ENCODE peak calls at places on chromosomes 11 and 22, in six cellular contexts. One of them, this sample, is unnamed.

GRCh38 chr11:76048763-76049162 is 157.5 kb downstream of the WNT11 start:
- DNase-seq in hepatocyte: peak
- DNase-seq in lower lobe of right lung: no peak
- DNase-seq in IMR-90: no peak
- DNase-seq in lower leg skin: no peak
- DNase-seq in thyroid gland: peak
- DNase-seq in this sample: no peak

GRCh38 chr11:133343951-133344350 is 188.3 kb downstream of the OPCML start:
- DNase-seq in lower lobe of right lung: no peak
- DNase-seq in thyroid gland: no peak
- DNase-seq in IMR-90: no peak
- DNase-seq in lower leg skin: no peak
- DNase-seq in hepatocyte: no peak
- DNase-seq in this sample: no peak

GRCh38 chr11:67648140-67648795 is 2.3 kb downstream of the ACY3 start:
- DNase-seq in thyroid gland: no peak
- DNase-seq in IMR-90: no peak
- DNase-seq in lower leg skin: no peak
- DNase-seq in lower lobe of right lung: no peak
- DNase-seq in hepatocyte: peak
- DNase-seq in this sample: no peak

GRCh38 chr11:18171377-18172000 is 1.1 kb upstream of the MRGPRX4 start:
- DNase-seq in lower lobe of right lung: no peak
- DNase-seq in hepatocyte: peak
- DNase-seq in lower leg skin: no peak
- DNase-seq in IMR-90: no peak
- DNase-seq in thyroid gland: peak
- DNase-seq in this sample: peak

GRCh38 chr22:26658671-26659478 is 1.5 kb downstream of the MIAT start:
- DNase-seq in IMR-90: peak
- DNase-seq in hepatocyte: peak
- DNase-seq in thyroid gland: peak
- DNase-seq in lower lobe of right lung: no peak
- DNase-seq in lower leg skin: peak
- DNase-seq in this sample: peak

GRCh38 chr11:43376065-43376464 is 17.3 kb downstream of the TTC17 start:
- DNase-seq in lower leg skin: no peak
- DNase-seq in hepatocyte: no peak
- DNase-seq in IMR-90: no peak
- DNase-seq in thyroid gland: no peak
- DNase-seq in lower lobe of right lung: no peak
- DNase-seq in this sample: no peak

GRCh38 chr22:45149671-45150070 is 14.1 kb upstream of the NUP50 start:
- DNase-seq in hepatocyte: no peak
- DNase-seq in IMR-90: peak
- DNase-seq in lower leg skin: no peak
- DNase-seq in lower lobe of right lung: no peak
- DNase-seq in thyroid gland: no peak
- DNase-seq in this sample: no peak

GRCh38 chr11:62147545-62147944 is 23.7 kb downstream of the INCENP start:
- DNase-seq in hepatocyte: no peak
- DNase-seq in lower leg skin: no peak
- DNase-seq in IMR-90: no peak
- DNase-seq in lower lobe of right lung: peak
- DNase-seq in thyroid gland: no peak
- DNase-seq in this sample: no peak

GRCh38 chr11:6911378-6911777 is 9.4 kb upstream of the OR2D3 start:
- DNase-seq in lower lobe of right lung: no peak
- DNase-seq in hepatocyte: no peak
- DNase-seq in lower leg skin: no peak
- DNase-seq in thyroid gland: no peak
- DNase-seq in IMR-90: no peak
- DNase-seq in this sample: no peak

GRCh38 chr11:95877288-95877687 is 46.6 kb downstream of the MTMR2 start:
- DNase-seq in IMR-90: peak
- DNase-seq in lower lobe of right lung: no peak
- DNase-seq in lower leg skin: no peak
- DNase-seq in thyroid gland: no peak
- DNase-seq in hepatocyte: no peak
- DNase-seq in this sample: no peak

GRCh38 chr11:85827768-85828639 is 17.1 kb upstream of the SYTL2 start:
- DNase-seq in lower leg skin: no peak
- DNase-seq in IMR-90: peak
- DNase-seq in thyroid gland: no peak
- DNase-seq in lower lobe of right lung: no peak
- DNase-seq in hepatocyte: peak
- DNase-seq in this sample: no peak

GRCh38 chr11:102179366-102179765 is 69.1 kb downstream of the YAP1 start:
- DNase-seq in lower leg skin: no peak
- DNase-seq in thyroid gland: no peak
- DNase-seq in lower lobe of right lung: no peak
- DNase-seq in hepatocyte: no peak
- DNase-seq in IMR-90: no peak
- DNase-seq in this sample: no peak

GRCh38 chr11:118001494-118001971 is 15.3 kb downstream of the IL10RA start:
- DNase-seq in lower lobe of right lung: no peak
- DNase-seq in IMR-90: no peak
- DNase-seq in lower leg skin: no peak
- DNase-seq in hepatocyte: no peak
- DNase-seq in thyroid gland: no peak
- DNase-seq in this sample: no peak

GRCh38 chr11:104090767-104091166 is 54.3 kb downstream of the DDI1 start:
- DNase-seq in IMR-90: no peak
- DNase-seq in lower leg skin: no peak
- DNase-seq in hepatocyte: no peak
- DNase-seq in thyroid gland: no peak
- DNase-seq in lower lobe of right lung: no peak
- DNase-seq in this sample: no peak

GRCh38 chr11:97703815-97704214 is 1314.0 kb downstream of the JRKL start:
- DNase-seq in lower lobe of right lung: no peak
- DNase-seq in lower leg skin: no peak
- DNase-seq in hepatocyte: peak
- DNase-seq in IMR-90: no peak
- DNase-seq in thyroid gland: no peak
- DNase-seq in this sample: no peak

GRCh38 chr22:37457093-37457893 is 28.9 kb downstream of the MFNG start:
- DNase-seq in hepatocyte: peak
- DNase-seq in thyroid gland: peak
- DNase-seq in lower lobe of right lung: peak
- DNase-seq in IMR-90: peak
- DNase-seq in lower leg skin: peak
- DNase-seq in this sample: peak

GRCh38 chr11:73184953-73185671 is 33.0 kb upstream of the P2RY2 start:
- DNase-seq in hepatocyte: peak
- DNase-seq in lower leg skin: peak
- DNase-seq in lower lobe of right lung: peak
- DNase-seq in thyroid gland: peak
- DNase-seq in IMR-90: peak
- DNase-seq in this sample: peak

GRCh38 chr11:121591405-121592033 is 138.8 kb upstream of the SORL1-AS1 start:
- DNase-seq in lower lobe of right lung: no peak
- DNase-seq in IMR-90: peak
- DNase-seq in hepatocyte: peak
- DNase-seq in lower leg skin: peak
- DNase-seq in thyroid gland: peak
- DNase-seq in this sample: peak

GRCh38 chr22:19723990-19724827 is 870 bp downstream of the GP1BB start:
- DNase-seq in thyroid gland: peak
- DNase-seq in lower leg skin: no peak
- DNase-seq in IMR-90: peak
- DNase-seq in lower lobe of right lung: no peak
- DNase-seq in hepatocyte: peak
- DNase-seq in this sample: peak

GRCh38 chr11:107468596-107468995 is 11.0 kb upstream of the CWF19L2 start:
- DNase-seq in lower lobe of right lung: no peak
- DNase-seq in thyroid gland: no peak
- DNase-seq in lower leg skin: no peak
- DNase-seq in IMR-90: peak
- DNase-seq in hepatocyte: peak
- DNase-seq in this sample: no peak

GRCh38 chr11:44927174-44927661 is 23.5 kb downstream of the TP53I11 start:
- DNase-seq in hepatocyte: peak
- DNase-seq in lower lobe of right lung: peak
- DNase-seq in IMR-90: peak
- DNase-seq in lower leg skin: peak
- DNase-seq in thyroid gland: peak
- DNase-seq in this sample: peak

GRCh38 chr22:24554316-24555159 is at the start of gene GUCD1:
- DNase-seq in thyroid gland: peak
- DNase-seq in lower lobe of right lung: peak
- DNase-seq in lower leg skin: peak
- DNase-seq in IMR-90: peak
- DNase-seq in hepatocyte: peak
- DNase-seq in this sample: peak

GRCh38 chr11:8080674-8081590 is at the start of gene TUB:
- DNase-seq in hepatocyte: peak
- DNase-seq in thyroid gland: peak
- DNase-seq in lower leg skin: no peak
- DNase-seq in lower lobe of right lung: no peak
- DNase-seq in IMR-90: no peak
- DNase-seq in this sample: peak

GRCh38 chr22:49619301-49619700 is 208.4 kb downstream of the BRD1 start:
- DNase-seq in hepatocyte: no peak
- DNase-seq in lower leg skin: no peak
- DNase-seq in IMR-90: no peak
- DNase-seq in lower lobe of right lung: peak
- DNase-seq in thyroid gland: no peak
- DNase-seq in this sample: no peak
- TF ChIP-seq CTCF in hepatocyte: no peak
- TF ChIP-seq CTCF in lower leg skin: no peak
- TF ChIP-seq CTCF in IMR-90: no peak
- TF ChIP-seq CTCF in lower lobe of right lung: no peak
- TF ChIP-seq CTCF in thyroid gland: no peak
- TF ChIP-seq CTCF in this sample: no peak

DNA sequence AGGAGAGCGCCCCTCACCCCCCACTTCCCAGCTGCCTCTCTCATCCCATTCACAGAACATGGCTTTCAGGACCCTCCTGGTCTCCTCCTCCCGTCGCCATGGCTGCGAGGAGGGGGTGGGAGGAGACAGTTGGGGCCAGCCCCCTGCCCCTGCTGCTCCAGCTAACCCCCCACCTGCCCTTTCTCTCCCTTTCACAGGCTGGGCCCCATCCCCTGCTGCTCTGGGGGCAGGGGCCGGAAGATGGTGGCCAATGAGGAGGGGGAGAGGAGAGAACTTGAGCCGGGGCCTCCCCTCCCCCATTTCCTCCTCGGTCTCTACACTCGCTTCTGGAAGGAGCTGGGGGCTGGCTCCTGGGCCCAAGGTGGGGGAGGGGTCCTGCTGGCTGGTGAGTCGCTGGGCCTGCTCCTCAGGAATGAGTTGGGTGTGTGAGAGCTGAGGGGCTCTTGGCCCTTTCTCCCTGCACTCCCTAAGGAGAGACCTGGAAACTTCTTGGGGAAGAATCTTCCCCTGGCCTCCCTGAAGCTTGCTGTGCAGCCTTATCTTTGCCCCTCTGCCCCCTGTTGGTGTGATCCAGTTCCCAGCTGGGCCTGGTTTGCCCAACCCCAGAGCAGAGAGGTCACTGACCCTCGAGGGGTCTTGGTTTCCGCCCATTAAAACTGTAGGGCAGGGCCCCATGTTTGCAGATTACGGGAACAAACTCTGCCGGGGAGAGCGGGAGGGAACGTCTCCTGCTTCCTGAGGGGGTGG is 10.2 kb downstream of the YPEL4 start:
- DNase-seq in hepatocyte: peak
- DNase-seq in lower lobe of right lung: no peak
- DNase-seq in IMR-90: peak
- DNase-seq in lower leg skin: no peak
- DNase-seq in thyroid gland: peak
- DNase-seq in this sample: peak
- TF ChIP-seq CTCF in hepatocyte: peak
- TF ChIP-seq CTCF in lower lobe of right lung: no peak
- TF ChIP-seq CTCF in IMR-90: peak
- TF ChIP-seq CTCF in lower leg skin: no peak
- TF ChIP-seq CTCF in thyroid gland: no peak
- TF ChIP-seq CTCF in this sample: peak

GRCh38 chr11:112901904-112902303 is 59.3 kb upstream of the NCAM1 start:
- DNase-seq in lower leg skin: no peak
- DNase-seq in hepatocyte: no peak
- DNase-seq in IMR-90: no peak
- DNase-seq in thyroid gland: no peak
- DNase-seq in lower lobe of right lung: no peak
- DNase-seq in this sample: no peak

GRCh38 chr11:112899235-112899634 is 62.0 kb upstream of the NCAM1 start:
- DNase-seq in hepatocyte: no peak
- DNase-seq in lower lobe of right lung: no peak
- DNase-seq in thyroid gland: no peak
- DNase-seq in lower leg skin: no peak
- DNase-seq in IMR-90: no peak
- DNase-seq in this sample: no peak

GRCh38 chr11:112903310-112903709 is 57.9 kb upstream of the NCAM1 start:
- DNase-seq in thyroid gland: peak
- DNase-seq in lower lobe of right lung: no peak
- DNase-seq in lower leg skin: no peak
- DNase-seq in IMR-90: no peak
- DNase-seq in hepatocyte: no peak
- DNase-seq in this sample: peak

DNA sequence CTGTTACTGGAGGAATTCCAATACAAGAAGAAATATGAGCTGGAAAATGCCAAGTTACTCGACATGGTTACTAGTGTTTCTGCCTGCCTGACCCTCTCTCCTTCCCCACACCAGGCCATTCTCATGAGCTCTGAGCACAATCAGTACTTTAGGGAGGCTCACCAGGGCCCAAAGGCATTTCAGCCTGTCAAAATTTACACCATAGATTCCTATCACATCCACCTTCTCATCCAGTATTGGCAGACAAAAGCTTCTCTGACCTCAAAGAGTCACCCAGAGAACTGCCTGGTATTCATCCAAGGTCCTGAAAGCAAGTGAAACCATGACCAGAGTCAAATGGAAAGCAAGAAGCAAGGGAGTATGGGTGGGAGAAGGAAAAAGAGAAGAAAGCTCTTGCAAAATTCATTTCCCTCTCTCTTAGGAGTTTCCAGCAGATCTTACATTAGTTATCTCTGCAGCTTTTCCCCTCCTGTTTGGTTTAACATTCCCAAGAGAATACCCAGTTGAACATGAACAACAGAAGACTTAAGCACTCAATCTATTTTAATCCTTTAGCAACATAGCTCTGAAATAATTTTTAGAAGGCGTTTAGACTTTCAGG is 58.7 kb upstream of the NCAM1 start:
- DNase-seq in lower lobe of right lung: no peak
- DNase-seq in thyroid gland: no peak
- DNase-seq in lower leg skin: no peak
- DNase-seq in IMR-90: no peak
- DNase-seq in hepatocyte: no peak
- DNase-seq in this sample: no peak
- TF ChIP-seq CTCF in lower lobe of right lung: no peak
- TF ChIP-seq CTCF in thyroid gland: no peak
- TF ChIP-seq CTCF in lower leg skin: no peak
- TF ChIP-seq CTCF in IMR-90: no peak
- TF ChIP-seq CTCF in hepatocyte: no peak
- TF ChIP-seq CTCF in this sample: no peak

DNA sequence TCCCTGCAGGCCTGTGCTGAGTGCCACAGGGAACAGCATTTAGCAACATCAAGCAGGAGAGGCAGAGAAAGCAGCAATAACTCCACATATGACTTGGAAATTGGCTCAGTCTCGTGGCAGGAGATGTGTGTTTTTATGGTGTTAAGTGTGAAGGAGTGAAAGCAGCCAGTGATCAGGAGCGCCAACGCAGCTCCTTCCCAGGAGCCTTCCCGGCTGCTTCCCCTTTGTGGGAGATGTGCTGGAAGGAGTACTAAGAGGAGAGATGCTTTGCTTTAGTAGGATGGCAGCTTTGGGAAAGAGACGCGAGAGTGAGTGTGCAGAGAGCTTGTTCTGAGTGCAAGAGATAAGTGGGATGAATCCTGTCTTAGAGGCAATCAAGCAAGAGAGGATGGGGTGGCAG is 54.7 kb upstream of the KIRREL3 start:
- DNase-seq in IMR-90: no peak
- DNase-seq in hepatocyte: no peak
- DNase-seq in thyroid gland: no peak
- DNase-seq in lower lobe of right lung: no peak
- DNase-seq in lower leg skin: no peak
- DNase-seq in this sample: no peak
- TF ChIP-seq CTCF in IMR-90: no peak
- TF ChIP-seq CTCF in hepatocyte: no peak
- TF ChIP-seq CTCF in thyroid gland: no peak
- TF ChIP-seq CTCF in lower lobe of right lung: no peak
- TF ChIP-seq CTCF in lower leg skin: no peak
- TF ChIP-seq CTCF in this sample: no peak

This sample was measured in neural crest cell.